ENCODE peak calls at places on chromosomes 13 and 19, in nine cellular contexts. One of them, this sample, is unnamed.

GRCh38 chr13:44259045-44260042 is 114.3 kb upstream of the SERP2 start:
- DNase-seq in activated CD4-positive, CD25-positive, alpha-beta regulatory T cell: peak
- DNase-seq in anterior cingulate cortex: no peak
- DNase-seq in lung microvascular endothelial cell: no peak
- DNase-seq in ELF-1: no peak
- DNase-seq in NCI-H2081: no peak
- DNase-seq in neuronal stem cell: no peak
- DNase-seq in spleen: no peak
- DNase-seq in dermis blood vessel endothelial cell: peak
- DNase-seq in this sample: peak

GRCh38 chr19:32822916-32823746 is 46.4 kb downstream of the SLC7A9 start:
- DNase-seq in activated CD4-positive, CD25-positive, alpha-beta regulatory T cell: no peak
- DNase-seq in anterior cingulate cortex: no peak
- DNase-seq in lung microvascular endothelial cell: no peak
- DNase-seq in ELF-1: no peak
- DNase-seq in NCI-H2081: no peak
- DNase-seq in neuronal stem cell: no peak
- DNase-seq in spleen: no peak
- DNase-seq in dermis blood vessel endothelial cell: no peak
- DNase-seq in this sample: no peak

GRCh38 chr13:74555291-74556001 is 421.2 kb upstream of the KLF12 start:
- DNase-seq in activated CD4-positive, CD25-positive, alpha-beta regulatory T cell: no peak
- DNase-seq in anterior cingulate cortex: no peak
- DNase-seq in lung microvascular endothelial cell: no peak
- DNase-seq in ELF-1: peak
- DNase-seq in NCI-H2081: no peak
- DNase-seq in neuronal stem cell: no peak
- DNase-seq in spleen: no peak
- DNase-seq in dermis blood vessel endothelial cell: no peak
- DNase-seq in this sample: no peak

GRCh38 chr19:948842-949496 is 23.1 kb downstream of the ARID3A start:
- DNase-seq in activated CD4-positive, CD25-positive, alpha-beta regulatory T cell: no peak
- DNase-seq in anterior cingulate cortex: no peak
- DNase-seq in lung microvascular endothelial cell: no peak
- DNase-seq in ELF-1: no peak
- DNase-seq in NCI-H2081: no peak
- DNase-seq in neuronal stem cell: no peak
- DNase-seq in spleen: no peak
- DNase-seq in dermis blood vessel endothelial cell: no peak
- DNase-seq in this sample: no peak

GRCh38 chr13:113187263-113187669 is 21.2 kb downstream of the PCID2 start:
- DNase-seq in activated CD4-positive, CD25-positive, alpha-beta regulatory T cell: peak
- DNase-seq in anterior cingulate cortex: peak
- DNase-seq in lung microvascular endothelial cell: peak
- DNase-seq in ELF-1: peak
- DNase-seq in NCI-H2081: no peak
- DNase-seq in neuronal stem cell: no peak
- DNase-seq in spleen: no peak
- DNase-seq in dermis blood vessel endothelial cell: peak
- DNase-seq in this sample: no peak

GRCh38 chr19:56885173-56885679 is 44.7 kb upstream of the PEG3 start:
- DNase-seq in activated CD4-positive, CD25-positive, alpha-beta regulatory T cell: no peak
- DNase-seq in anterior cingulate cortex: no peak
- DNase-seq in lung microvascular endothelial cell: no peak
- DNase-seq in ELF-1: no peak
- DNase-seq in NCI-H2081: no peak
- DNase-seq in neuronal stem cell: no peak
- DNase-seq in spleen: no peak
- DNase-seq in dermis blood vessel endothelial cell: no peak
- DNase-seq in this sample: no peak

GRCh38 chr13:53028637-53029121 is at the start of gene OLFM4:
- DNase-seq in activated CD4-positive, CD25-positive, alpha-beta regulatory T cell: no peak
- DNase-seq in anterior cingulate cortex: no peak
- DNase-seq in lung microvascular endothelial cell: no peak
- DNase-seq in ELF-1: no peak
- DNase-seq in NCI-H2081: no peak
- DNase-seq in neuronal stem cell: no peak
- DNase-seq in spleen: no peak
- DNase-seq in dermis blood vessel endothelial cell: no peak
- DNase-seq in this sample: no peak

GRCh38 chr19:42436006-42436405 is 6.7 kb downstream of the CXCL17 start:
- DNase-seq in activated CD4-positive, CD25-positive, alpha-beta regulatory T cell: no peak
- DNase-seq in anterior cingulate cortex: no peak
- DNase-seq in lung microvascular endothelial cell: no peak
- DNase-seq in ELF-1: no peak
- DNase-seq in NCI-H2081: no peak
- DNase-seq in neuronal stem cell: no peak
- DNase-seq in spleen: no peak
- DNase-seq in dermis blood vessel endothelial cell: no peak
- DNase-seq in this sample: no peak

GRCh38 chr19:50300814-50301606 is 28.2 kb downstream of the KCNC3 start:
- DNase-seq in activated CD4-positive, CD25-positive, alpha-beta regulatory T cell: no peak
- DNase-seq in anterior cingulate cortex: no peak
- DNase-seq in lung microvascular endothelial cell: peak
- DNase-seq in ELF-1: no peak
- DNase-seq in NCI-H2081: no peak
- DNase-seq in neuronal stem cell: no peak
- DNase-seq in spleen: no peak
- DNase-seq in dermis blood vessel endothelial cell: peak
- DNase-seq in this sample: no peak

GRCh38 chr19:2332341-2333026 is 4.0 kb downstream of the SPPL2B start:
- DNase-seq in activated CD4-positive, CD25-positive, alpha-beta regulatory T cell: no peak
- DNase-seq in anterior cingulate cortex: no peak
- DNase-seq in lung microvascular endothelial cell: peak
- DNase-seq in ELF-1: no peak
- DNase-seq in NCI-H2081: peak
- DNase-seq in neuronal stem cell: no peak
- DNase-seq in spleen: peak
- DNase-seq in dermis blood vessel endothelial cell: no peak
- DNase-seq in this sample: no peak

GRCh38 chr13:109785141-109785891 is 1.1 kb downstream of the IRS2 start:
- DNase-seq in activated CD4-positive, CD25-positive, alpha-beta regulatory T cell: peak
- DNase-seq in anterior cingulate cortex: no peak
- DNase-seq in lung microvascular endothelial cell: peak
- DNase-seq in ELF-1: peak
- DNase-seq in NCI-H2081: no peak
- DNase-seq in neuronal stem cell: no peak
- DNase-seq in spleen: peak
- DNase-seq in dermis blood vessel endothelial cell: peak
- DNase-seq in this sample: peak

This sample was measured in stimulated activated effector memory CD8-positive, alpha-beta T cell treated with anti-CD3 and anti-CD28 coated beads, Interleukin-12 subunit alpha, Interleukin-12 subunit beta, amount 100 ng/mL, for 72 hours.